ENCODE peak calls at places on chromosomes 12 and 14, in five cellular contexts. H is stomach, O is SK-N-SH, N is HepG2, M is sigmoid colon. L is an unnamed sample. For H3K36me3 and H3K27me3, the result is how much of the 10 kb centered on the place peaks cover.

GRCh38 chr12:51863363-51863920 is 14.9 kb upstream of the FIGNL2 start:
- DNase-seq in H (no peak), O (no peak), N (no peak), M (no peak), L (no peak)

GRCh38 chr14:73829526-73830431 is 21.9 kb upstream of the PTGR2 start:
- DNase-seq in H (no peak), O (no peak), N (peak), M (no peak), L (no peak)

GRCh38 chr12:59736786-59737185 is 141.0 kb downstream of the SLC16A7 start:
- DNase-seq in H (no peak), O (no peak), N (no peak), M (no peak), L (no peak)

GRCh38 chr14:73740921-73741326 is 26.7 kb upstream of the PNMA1 start:
- DNase-seq in H (peak), O (peak), N (peak), M (peak), L (peak)

GRCh38 chr14:75249251-75249957 is 29.2 kb upstream of the FOS start:
- DNase-seq in H (peak), O (no peak), N (no peak), M (no peak), L (no peak)

GRCh38 chr12:124159655-124160054 is 135.2 kb upstream of the RFLNA start:
- DNase-seq in H (no peak), O (peak), N (no peak), M (no peak), L (peak)

GRCh38 chr14:64960762-64961276 is 11.3 kb downstream of the RAB15 start:
- DNase-seq in H (peak), O (peak), N (no peak), M (no peak), L (no peak)

GRCh38 chr12:47811581-47812484 is 7.9 kb downstream of the HDAC7 start:
- DNase-seq in H (no peak), O (no peak), N (no peak), M (peak), L (peak)

GRCh38 chr12:106084048-106084671 is 54.6 kb downstream of the NUAK1 start:
- DNase-seq in H (no peak), O (no peak), N (peak), M (no peak), L (no peak)

GRCh38 chr12:121843236-121843982 is 15.2 kb downstream of the HPD start:
- DNase-seq in H (no peak), O (no peak), N (no peak), M (no peak), L (no peak)

GRCh38 chr12:122064034-122064777 is 14.3 kb upstream of the MLXIP start:
- DNase-seq in H (peak), O (peak), N (peak), M (peak), L (peak)

GRCh38 chr14:28596336-28596735 is 170.3 kb upstream of the FOXG1 start:
- DNase-seq in H (no peak), O (no peak), N (no peak), M (no peak), L (no peak)

GRCh38 chr12:105741786-105742566 is 396.8 kb downstream of the NUAK1 start:
- DNase-seq in H (no peak), O (no peak), N (no peak), M (no peak), L (peak)

GRCh38 chr14:59214702-59215302 is 26.3 kb downstream of the DAAM1 start:
- DNase-seq in H (no peak), O (no peak), N (no peak), M (no peak), L (no peak)

GRCh38 chr12:109722022-109722752 is 8.6 kb downstream of the FAM222A start:
- DNase-seq in H (no peak), O (no peak), N (peak), M (no peak), L (no peak)

GRCh38 chr12:109720856-109721189 is 7.2 kb downstream of the FAM222A start:
- DNase-seq in H (no peak), O (no peak), N (no peak), M (no peak), L (no peak)

GRCh38 chr12:109721276-109721675 is 7.7 kb downstream of the FAM222A start:
- DNase-seq in H (peak), O (no peak), N (no peak), M (no peak), L (peak)

GRCh38 chr12:109719123-109720022 is 5.7 kb downstream of the FAM222A start:
- DNase-seq in H (no peak), O (peak), N (peak), M (no peak), L (no peak)

GRCh38 chr12:109720152-109720855 is 6.7 kb downstream of the FAM222A start:
- DNase-seq in H (no peak), O (peak), N (no peak), M (no peak), L (no peak)
- H3K36me3 ChIP-seq in H (under half), O (under half), N (under half), M (under half), L (under half)

GRCh38 chr14:95575820-95576473 is 41.1 kb downstream of the GLRX5 start:
- DNase-seq in H (no peak), O (no peak), N (no peak), M (no peak), L (no peak)

GRCh38 chr14:95577067-95577800 is 42.4 kb downstream of the GLRX5 start:
- DNase-seq in H (no peak), O (no peak), N (no peak), M (no peak), L (no peak)

GRCh38 chr14:95577875-95578274 is 43.0 kb downstream of the GLRX5 start:
- DNase-seq in H (no peak), O (no peak), N (no peak), M (no peak), L (no peak)

DNA sequence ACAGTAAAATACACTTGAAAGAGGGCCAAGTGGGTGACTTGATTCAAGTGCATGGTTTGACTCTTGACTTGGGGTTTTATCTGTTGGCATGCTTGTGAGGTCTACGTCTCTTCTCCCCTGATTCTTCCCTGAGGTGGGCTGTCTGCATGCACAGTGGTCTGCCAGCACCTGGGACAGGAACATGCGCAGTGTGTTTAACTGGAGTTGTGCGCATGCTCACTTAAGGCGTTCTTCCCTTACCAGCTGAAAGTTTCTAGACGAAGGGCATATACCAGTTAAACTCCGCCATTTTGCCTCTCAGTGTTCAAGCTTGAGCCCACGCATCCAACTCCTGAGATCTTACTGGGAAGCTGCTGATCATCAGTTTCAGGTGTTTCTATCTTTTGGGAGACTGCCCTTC is 38.5 kb downstream of the GLRX5 start:
- DNase-seq in H (no peak), O (no peak), N (no peak), M (no peak), L (no peak)
- H3K27me3 ChIP-seq in H (under half), O (under half), N (under half), M (under half), L (under half)

DNA sequence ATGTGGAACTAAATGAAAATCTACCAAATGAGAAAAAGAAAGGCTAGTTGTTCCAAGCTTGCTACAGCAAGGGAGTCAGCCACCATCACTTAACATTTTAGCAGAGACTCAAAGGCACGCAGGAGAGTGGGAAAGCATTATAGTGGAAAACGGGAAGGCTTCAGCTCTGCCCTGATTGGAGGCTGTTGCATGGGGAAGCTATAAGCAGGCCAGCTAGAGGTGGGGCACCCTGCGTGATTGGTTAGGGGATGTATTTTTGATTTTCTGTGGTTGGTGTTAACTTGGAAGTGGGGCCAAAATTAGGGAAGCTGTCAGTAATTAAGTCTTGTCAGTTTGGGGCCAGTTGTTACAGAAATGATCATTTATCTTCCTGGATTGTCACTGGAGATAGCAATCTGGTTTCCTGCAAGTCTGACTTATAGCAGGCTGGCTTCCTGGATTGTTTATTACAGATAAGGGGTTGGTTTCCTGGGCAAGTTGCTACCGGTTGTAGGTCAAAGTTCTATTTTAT is 93.9 kb downstream of the FAR2 start:
- DNase-seq in H (no peak), O (peak), N (no peak), M (no peak), L (no peak)
- TF ChIP-seq EP300 in H (no peak), O (peak), N (no peak), M (no peak), L (no peak)

GRCh38 chr12:131754184-131754583 is 43.3 kb downstream of the SFSWAP start:
- DNase-seq in H (no peak), O (no peak), N (no peak), M (no peak), L (no peak)
- H3K36me3 ChIP-seq in H (half or more), O (half or more), N (half or more), M (half or more), L (under half)

GRCh38 chr12:4563336-4563735 is 1.3 kb downstream of the DYRK4 start:
- DNase-seq in H (no peak), O (no peak), N (no peak), M (no peak), L (no peak)
- H3K27me3 ChIP-seq in H (under half), O (under half), N (under half), M (under half), L (under half)

GRCh38 chr12:119206348-119207075 is 27.8 kb downstream of the HSPB8 start:
- DNase-seq in H (no peak), O (no peak), N (no peak), M (peak), L (no peak)
- TF ChIP-seq EP300 in H (no peak), O (no peak), N (no peak), M (peak), L (no peak)